ENCODE peak calls at places on chromosome 20, in eight cellular contexts. O is neural progenitor cell, V is thyroid gland, F is esophagus muscularis mucosa, C is spleen, A is OCI-LY7, D is fibroblast of lung, U is heart left ventricle. J is an unnamed sample. For H3K36me3, the result is how much of the 10 kb centered on the place peaks cover.

GRCh38 chr20:5489596-5489995 is 172.8 kb upstream of the PROKR2 start:
- DNase-seq in D (no peak), F (no peak), O (no peak), A (no peak), U (no peak), C (no peak), V (no peak), J (no peak)

GRCh38 chr20:16671753-16672152 is 58.1 kb upstream of the SNRPB2 start:
- DNase-seq in C (no peak), U (no peak), D (no peak), V (no peak), O (no peak), F (no peak), A (no peak), J (no peak)

GRCh38 chr20:22402990-22403859 is 181.1 kb downstream of the FOXA2 start:
- DNase-seq in V (no peak), F (no peak), A (no peak), D (peak), C (no peak), O (peak), U (no peak), J (peak)

GRCh38 chr20:46739441-46740213 is 30.2 kb downstream of the SLC2A10 start:
- DNase-seq in O (no peak), C (no peak), F (no peak), D (peak), U (no peak), V (peak), A (no peak), J (no peak)

GRCh38 chr20:56418385-56418861 is 6.4 kb downstream of the CASS4 start:
- DNase-seq in V (no peak), U (no peak), O (no peak), A (no peak), D (no peak), F (no peak), C (no peak), J (no peak)

GRCh38 chr20:25135031-25135430 is 53.1 kb upstream of the VSX1 start:
- DNase-seq in F (no peak), O (no peak), V (peak), C (no peak), U (no peak), D (no peak), A (no peak), J (peak)

GRCh38 chr20:51438136-51438535 is 104.4 kb downstream of the NFATC2 start:
- DNase-seq in O (no peak), A (no peak), F (no peak), C (no peak), V (no peak), U (no peak), D (no peak), J (no peak)

GRCh38 chr20:57445298-57445697 is 54.1 kb downstream of the RBM38 start:
- DNase-seq in O (no peak), C (no peak), F (no peak), D (peak), A (no peak), U (peak), V (no peak), J (no peak)

GRCh38 chr20:35040646-35041045 is 52.0 kb downstream of the TRPC4AP start:
- DNase-seq in O (no peak), V (no peak), D (no peak), C (no peak), A (no peak), U (no peak), F (no peak), J (no peak)

GRCh38 chr20:41618807-41619294 is 674 bp upstream of the CHD6 start:
- DNase-seq in V (no peak), C (no peak), F (no peak), O (no peak), D (peak), A (no peak), U (no peak), J (no peak)

GRCh38 chr20:35174458-35175216 is 2.8 kb downstream of the PROCR start:
- DNase-seq in D (no peak), F (no peak), C (peak), V (peak), U (no peak), O (peak), A (no peak), J (peak)

GRCh38 chr20:1281279-1282057 is 15.4 kb downstream of the SNPH start:
- DNase-seq in O (no peak), D (no peak), F (no peak), C (no peak), U (no peak), V (no peak), A (no peak), J (no peak)

GRCh38 chr20:24951536-24952047 is 2.5 kb downstream of the CST7 start:
- DNase-seq in V (no peak), U (no peak), O (no peak), D (no peak), F (no peak), A (no peak), C (peak), J (peak)

GRCh38 chr20:24441600-24441999 is 27.8 kb upstream of the SYNDIG1 start:
- DNase-seq in V (no peak), C (no peak), F (no peak), O (no peak), U (no peak), D (no peak), A (no peak), J (no peak)

GRCh38 chr20:45489083-45489531 is 19.6 kb downstream of the WFDC2 start:
- DNase-seq in C (no peak), F (no peak), V (no peak), U (no peak), O (no peak), A (no peak), D (peak), J (no peak)

GRCh38 chr20:33981964-33982363 is 11.7 kb upstream of the RALY start:
- DNase-seq in D (no peak), C (no peak), U (no peak), A (no peak), V (no peak), O (no peak), F (no peak), J (no peak)

GRCh38 chr20:37917436-37917835 is 14.5 kb downstream of the VSTM2L start:
- DNase-seq in A (no peak), O (peak), U (no peak), C (no peak), F (no peak), D (no peak), V (no peak), J (no peak)

GRCh38 chr20:8424010-8424409 is 291.9 kb downstream of the PLCB1 start:
- DNase-seq in O (no peak), V (no peak), C (no peak), A (no peak), F (no peak), U (no peak), D (peak), J (no peak)

GRCh38 chr20:8414611-8415274 is 282.7 kb downstream of the PLCB1 start:
- DNase-seq in V (no peak), A (no peak), C (no peak), F (no peak), O (no peak), D (peak), U (no peak), J (no peak)

GRCh38 chr20:14865731-14866130 is 528.3 kb upstream of the FLRT3 start:
- DNase-seq in D (no peak), V (no peak), F (no peak), A (no peak), C (no peak), O (no peak), U (no peak), J (no peak)

GRCh38 chr20:51385941-51386530 is 156.5 kb downstream of the NFATC2 start:
- DNase-seq in V (peak), U (no peak), D (peak), O (peak), C (peak), A (peak), F (no peak), J (peak)

GRCh38 chr20:25198663-25199363 is 3.3 kb downstream of the ENTPD6 start:
- DNase-seq in A (no peak), V (no peak), D (no peak), F (no peak), U (peak), O (peak), C (peak), J (no peak)

GRCh38 chr20:62010551-62011402 is 54.9 kb downstream of the TAF4 start:
- DNase-seq in V (peak), C (no peak), F (no peak), A (peak), O (peak), U (peak), D (peak), J (no peak)
- H3K36me3 ChIP-seq in V (under half), C (half or more), F (under half), A (half or more), O (under half), U (half or more), D (under half), J (under half)

DNA sequence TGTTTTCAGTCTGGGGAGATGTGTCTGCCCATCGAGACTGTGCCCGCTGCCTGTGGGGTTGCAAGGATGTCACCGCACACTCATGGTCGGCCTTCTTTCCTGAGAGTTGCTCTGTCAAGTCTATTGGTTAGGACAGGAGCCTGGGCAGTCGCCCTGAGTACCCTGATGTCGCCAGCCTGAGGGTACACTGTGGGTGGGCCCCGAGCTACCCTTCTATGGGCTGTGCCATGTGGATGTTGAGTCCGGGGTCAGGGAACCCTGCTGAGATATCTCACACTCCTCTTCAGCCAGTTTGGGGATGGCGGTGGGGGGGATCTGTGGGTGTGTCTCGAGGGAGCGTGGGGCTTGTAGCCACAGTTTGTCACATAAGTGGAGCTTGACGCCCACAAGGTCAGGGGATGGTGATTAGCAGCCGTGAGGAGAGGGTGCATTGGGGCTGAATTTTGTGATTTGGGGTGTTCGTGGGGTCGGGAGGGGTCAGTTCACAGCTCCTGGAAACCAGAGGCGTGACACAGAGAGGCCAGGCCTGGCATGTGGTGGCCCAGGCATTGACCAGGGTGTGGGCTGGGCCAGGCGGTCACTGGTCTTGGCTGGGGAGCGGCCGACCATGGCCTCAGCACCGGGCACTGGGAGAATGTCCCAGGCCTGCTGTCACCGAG is 1.5 kb upstream of the NPBWR2 start:
- DNase-seq in V (no peak), U (peak), O (no peak), D (no peak), F (no peak), A (no peak), C (peak), J (no peak)
- H3K4me3 ChIP-seq in V (no peak), U (no peak), O (no peak), D (no peak), F (no peak), A (no peak), C (no peak), J (no peak)

GRCh38 chr20:48617481-48617880 is 210.3 kb downstream of the PREX1 start:
- DNase-seq in A (no peak), V (no peak), C (peak), D (no peak), O (no peak), U (no peak), F (no peak), J (no peak)
- TF ChIP-seq CTCF in A (no peak), V (no peak), C (no peak), D (no peak), O (no peak), U (no peak), F (no peak), J (no peak)

GRCh38 chr20:36548704-36549627 is 7.6 kb downstream of the MYL9 start:
- DNase-seq in U (no peak), O (no peak), C (peak), D (no peak), A (no peak), F (no peak), V (no peak), J (no peak)
- H3K36me3 ChIP-seq in U (half or more), O (under half), C (under half), D (under half), A (under half), F (under half), V (under half), J (under half)

GRCh38 chr20:21259346-21259745 is 43.8 kb upstream of the XRN2 start:
- DNase-seq in F (no peak), A (no peak), U (no peak), V (no peak), C (no peak), O (no peak), D (no peak), J (no peak)

GRCh38 chr20:21258411-21258810 is 44.7 kb upstream of the XRN2 start:
- DNase-seq in O (no peak), C (no peak), D (no peak), V (peak), A (no peak), U (no peak), F (no peak), J (no peak)

GRCh38 chr20:21251278-21251677 is 51.9 kb upstream of the XRN2 start:
- DNase-seq in A (no peak), U (no peak), C (no peak), V (no peak), D (peak), F (no peak), O (no peak), J (no peak)

GRCh38 chr20:21262812-21263211 is 40.3 kb upstream of the XRN2 start:
- DNase-seq in O (no peak), F (no peak), D (no peak), U (no peak), A (no peak), C (no peak), V (no peak), J (no peak)

DNA sequence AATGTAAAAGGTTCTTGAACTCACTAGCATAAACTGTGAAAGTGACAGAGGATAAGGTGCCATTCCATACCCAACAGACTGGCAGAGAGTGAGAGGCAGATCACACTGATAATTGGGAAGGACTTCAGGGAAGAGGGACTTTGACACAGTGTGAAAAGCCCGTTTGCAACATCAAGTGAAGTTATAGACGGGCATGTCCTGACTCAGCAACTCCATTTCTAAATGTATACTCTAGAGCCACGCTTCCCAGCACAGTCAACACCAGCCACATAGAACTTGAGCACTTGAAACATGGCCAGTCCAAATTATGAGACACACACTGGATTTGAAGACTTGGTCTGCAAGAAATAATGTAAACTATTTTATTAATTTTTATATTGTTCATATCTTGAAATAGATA is 45.9 kb upstream of the XRN2 start:
- DNase-seq in U (no peak), O (no peak), V (no peak), C (no peak), A (no peak), F (no peak), D (no peak), J (no peak)
- H3K4me3 ChIP-seq in U (no peak), O (no peak), V (no peak), C (no peak), A (no peak), F (no peak), D (no peak), J (no peak)

GRCh38 chr20:50185426-50185825 is 5.2 kb upstream of the CEBPB start:
- DNase-seq in U (no peak), A (no peak), C (no peak), V (no peak), F (peak), O (no peak), D (no peak), J (no peak)

GRCh38 chr20:50188287-50188688 is 2.3 kb upstream of the CEBPB start:
- DNase-seq in A (no peak), F (no peak), C (no peak), D (no peak), U (no peak), V (no peak), O (no peak), J (no peak)

GRCh38 chr20:50186151-50186885 is 4.3 kb upstream of the CEBPB start:
- DNase-seq in O (peak), D (peak), A (peak), C (peak), U (peak), F (peak), V (peak), J (peak)

GRCh38 chr20:50187403-50188051 is 3.1 kb upstream of the CEBPB start:
- DNase-seq in U (no peak), F (no peak), C (peak), A (no peak), O (no peak), D (peak), V (no peak), J (peak)

DNA sequence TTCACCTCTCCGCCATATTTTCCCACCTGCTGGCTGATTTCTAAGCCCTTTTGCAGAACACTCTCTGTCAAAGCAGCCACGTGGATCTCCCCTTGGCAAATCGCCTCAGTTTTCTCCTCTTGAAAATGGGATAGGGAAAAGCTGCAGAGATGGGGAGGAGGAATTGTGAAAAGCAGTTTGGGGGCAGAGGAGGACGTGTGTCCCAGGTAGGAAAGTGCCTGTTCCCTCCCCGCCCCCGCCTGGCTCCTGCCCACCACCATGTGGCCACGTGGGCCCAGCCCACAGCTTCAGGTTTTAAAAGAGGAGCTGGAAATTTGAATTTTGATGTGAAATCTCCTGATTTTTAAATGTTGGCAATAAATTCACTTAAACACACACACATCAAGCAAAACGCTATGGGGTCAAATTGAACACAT is 3.6 kb upstream of the CEBPB start:
- DNase-seq in O (no peak), F (no peak), A (no peak), U (no peak), V (no peak), C (no peak), D (no peak), J (no peak)
- TF ChIP-seq CTCF in O (no peak), F (no peak), A (no peak), U (no peak), V (no peak), C (no peak), D (no peak), J (no peak)

DNA sequence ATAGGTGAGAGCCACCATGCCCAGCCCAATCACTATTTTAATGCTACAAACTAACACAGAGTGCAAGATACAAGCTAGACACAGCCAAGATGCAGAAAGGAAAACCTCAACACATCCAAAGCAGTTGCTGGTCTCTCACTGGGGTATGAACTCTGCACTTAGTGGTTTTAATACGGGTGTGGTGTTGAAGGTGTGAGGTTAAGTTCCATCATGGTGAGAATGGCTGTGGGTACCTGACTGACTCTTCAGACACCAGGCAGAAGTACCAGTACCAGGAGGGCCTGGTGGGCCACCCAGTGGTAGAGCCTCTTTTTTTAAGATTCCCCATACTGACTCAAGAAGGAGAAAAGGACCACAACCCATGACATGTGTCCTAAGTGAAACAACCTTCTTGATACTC is 13.0 kb downstream of the GNAS-AS1 start:
- DNase-seq in A (no peak), F (no peak), U (no peak), V (no peak), O (no peak), D (no peak), C (no peak), J (no peak)
- H3K36me3 ChIP-seq in A (under half), F (under half), U (under half), V (under half), O (under half), D (under half), C (under half), J (under half)